ENCODE peak calls at places on chromosomes 16 and 17, in four cellular contexts. One of them, this sample, is unnamed.

GRCh38 chr17:31593806-31594205 is 202.3 kb downstream of the RAB11FIP4 start:
- DNase-seq in uterus: no peak
- DNase-seq in mammary epithelial cell: peak
- DNase-seq in dorsolateral prefrontal cortex: no peak
- DNase-seq in this sample: no peak

GRCh38 chr16:84228321-84228838 is 11.4 kb downstream of the KCNG4 start:
- DNase-seq in uterus: peak
- DNase-seq in mammary epithelial cell: peak
- DNase-seq in dorsolateral prefrontal cortex: no peak
- DNase-seq in this sample: no peak

GRCh38 chr17:50365649-50366393 is 7.2 kb downstream of the MRPL27 start:
- DNase-seq in uterus: no peak
- DNase-seq in mammary epithelial cell: no peak
- DNase-seq in dorsolateral prefrontal cortex: no peak
- DNase-seq in this sample: no peak

GRCh38 chr17:4956493-4957061 is 5.7 kb downstream of the ENO3 start:
- DNase-seq in uterus: no peak
- DNase-seq in mammary epithelial cell: no peak
- DNase-seq in dorsolateral prefrontal cortex: no peak
- DNase-seq in this sample: no peak

GRCh38 chr16:22684282-22685161 is 129.4 kb upstream of the HS3ST2 start:
- DNase-seq in uterus: no peak
- DNase-seq in mammary epithelial cell: no peak
- DNase-seq in dorsolateral prefrontal cortex: no peak
- DNase-seq in this sample: no peak

GRCh38 chr17:39927928-39928867 is 666 bp downstream of the LRRC3C start:
- DNase-seq in uterus: peak
- DNase-seq in mammary epithelial cell: no peak
- DNase-seq in dorsolateral prefrontal cortex: peak
- DNase-seq in this sample: peak

GRCh38 chr16:7526736-7527135 is 194.1 kb downstream of the RBFOX1 start:
- DNase-seq in uterus: no peak
- DNase-seq in mammary epithelial cell: no peak
- DNase-seq in dorsolateral prefrontal cortex: no peak
- DNase-seq in this sample: no peak

GRCh38 chr17:74981318-74981978 is 6.0 kb upstream of the CDR2L start:
- DNase-seq in uterus: no peak
- DNase-seq in mammary epithelial cell: no peak
- DNase-seq in dorsolateral prefrontal cortex: no peak
- DNase-seq in this sample: no peak

GRCh38 chr17:9241371-9241712 is 220.0 kb downstream of the NTN1 start:
- DNase-seq in uterus: peak
- DNase-seq in mammary epithelial cell: no peak
- DNase-seq in dorsolateral prefrontal cortex: peak
- DNase-seq in this sample: no peak

GRCh38 chr17:1583569-1583968 is 21.0 kb upstream of the PITPNA start:
- DNase-seq in uterus: no peak
- DNase-seq in mammary epithelial cell: no peak
- DNase-seq in dorsolateral prefrontal cortex: no peak
- DNase-seq in this sample: no peak

GRCh38 chr17:48352630-48353029 is 77.4 kb downstream of the SKAP1 start:
- DNase-seq in uterus: no peak
- DNase-seq in mammary epithelial cell: peak
- DNase-seq in dorsolateral prefrontal cortex: no peak
- DNase-seq in this sample: no peak

GRCh38 chr16:87854907-87855683 is 14.2 kb downstream of the SLC7A5 start:
- DNase-seq in uterus: no peak
- DNase-seq in mammary epithelial cell: no peak
- DNase-seq in dorsolateral prefrontal cortex: no peak
- DNase-seq in this sample: no peak

GRCh38 chr17:48497103-48497502 is 33.7 kb downstream of the HOXB1 start:
- DNase-seq in uterus: no peak
- DNase-seq in mammary epithelial cell: peak
- DNase-seq in dorsolateral prefrontal cortex: no peak
- DNase-seq in this sample: peak

GRCh38 chr17:60095381-60095780 is 16.7 kb upstream of the HEATR6 start:
- DNase-seq in uterus: no peak
- DNase-seq in mammary epithelial cell: no peak
- DNase-seq in dorsolateral prefrontal cortex: no peak
- DNase-seq in this sample: no peak

GRCh38 chr16:81399909-81400308 is 44.7 kb upstream of the CMIP start:
- DNase-seq in uterus: no peak
- DNase-seq in mammary epithelial cell: no peak
- DNase-seq in dorsolateral prefrontal cortex: no peak
- DNase-seq in this sample: no peak

GRCh38 chr17:13031718-13032350 is 14.0 kb upstream of the ELAC2 start:
- DNase-seq in uterus: peak
- DNase-seq in mammary epithelial cell: peak
- DNase-seq in dorsolateral prefrontal cortex: peak
- DNase-seq in this sample: peak

GRCh38 chr16:50152386-50152806 is 710 bp upstream of the TENT4B start:
- DNase-seq in uterus: peak
- DNase-seq in mammary epithelial cell: peak
- DNase-seq in dorsolateral prefrontal cortex: peak
- DNase-seq in this sample: peak

GRCh38 chr16:50396770-50397525 is 28.2 kb upstream of the BRD7 start:
- DNase-seq in uterus: no peak
- DNase-seq in mammary epithelial cell: peak
- DNase-seq in dorsolateral prefrontal cortex: no peak
- DNase-seq in this sample: no peak

GRCh38 chr17:81428121-81428515 is 32.9 kb downstream of the BAHCC1 start:
- DNase-seq in uterus: no peak
- DNase-seq in mammary epithelial cell: no peak
- DNase-seq in dorsolateral prefrontal cortex: peak
- DNase-seq in this sample: no peak

GRCh38 chr17:81440511-81441244 is 45.4 kb downstream of the BAHCC1 start:
- DNase-seq in uterus: no peak
- DNase-seq in mammary epithelial cell: no peak
- DNase-seq in dorsolateral prefrontal cortex: no peak
- DNase-seq in this sample: no peak

GRCh38 chr16:2587891-2588565 is 50.2 kb downstream of the PDPK1 start:
- DNase-seq in uterus: no peak
- DNase-seq in mammary epithelial cell: no peak
- DNase-seq in dorsolateral prefrontal cortex: no peak
- DNase-seq in this sample: no peak

GRCh38 chr17:79338589-79338988 is 264.0 kb downstream of the ENGASE start:
- DNase-seq in uterus: no peak
- DNase-seq in mammary epithelial cell: peak
- DNase-seq in dorsolateral prefrontal cortex: no peak
- DNase-seq in this sample: peak

GRCh38 chr17:48632579-48633265 is 6.6 kb upstream of the HOXB9 start:
- DNase-seq in uterus: no peak
- DNase-seq in mammary epithelial cell: no peak
- DNase-seq in dorsolateral prefrontal cortex: no peak
- DNase-seq in this sample: no peak

GRCh38 chr16:89187337-89188063 is 12.8 kb downstream of the SLC22A31 start:
- DNase-seq in uterus: no peak
- DNase-seq in mammary epithelial cell: no peak
- DNase-seq in dorsolateral prefrontal cortex: no peak
- DNase-seq in this sample: peak

GRCh38 chr17:49333806-49334205 is 28.2 kb downstream of the ZNF652 start:
- DNase-seq in uterus: no peak
- DNase-seq in mammary epithelial cell: no peak
- DNase-seq in dorsolateral prefrontal cortex: no peak
- DNase-seq in this sample: no peak

GRCh38 chr17:10384175-10384574 is 11.4 kb upstream of the MYH13 start:
- DNase-seq in uterus: no peak
- DNase-seq in mammary epithelial cell: no peak
- DNase-seq in dorsolateral prefrontal cortex: no peak
- DNase-seq in this sample: peak

GRCh38 chr17:73231363-73231762 is 30.3 kb downstream of the CPSF4L start:
- DNase-seq in uterus: no peak
- DNase-seq in mammary epithelial cell: peak
- DNase-seq in dorsolateral prefrontal cortex: no peak
- DNase-seq in this sample: peak

GRCh38 chr16:28136751-28137434 is 73.4 kb upstream of the GSG1L start:
- DNase-seq in uterus: no peak
- DNase-seq in mammary epithelial cell: no peak
- DNase-seq in dorsolateral prefrontal cortex: peak
- DNase-seq in this sample: no peak

GRCh38 chr17:8753976-8754440 is 4.3 kb downstream of the SPDYE4 start:
- DNase-seq in uterus: no peak
- DNase-seq in mammary epithelial cell: peak
- DNase-seq in dorsolateral prefrontal cortex: no peak
- DNase-seq in this sample: peak

GRCh38 chr17:52159810-52160578 is 1.5 kb upstream of the CA10 start:
- DNase-seq in uterus: no peak
- DNase-seq in mammary epithelial cell: no peak
- DNase-seq in dorsolateral prefrontal cortex: no peak
- DNase-seq in this sample: no peak

GRCh38 chr16:81889896-81890634 is 111.0 kb downstream of the PLCG2 start:
- DNase-seq in uterus: peak
- DNase-seq in mammary epithelial cell: peak
- DNase-seq in dorsolateral prefrontal cortex: peak
- DNase-seq in this sample: peak

GRCh38 chr17:56185905-56186783 is 32.9 kb downstream of the ANKFN1 start:
- DNase-seq in uterus: no peak
- DNase-seq in mammary epithelial cell: no peak
- DNase-seq in dorsolateral prefrontal cortex: no peak
- DNase-seq in this sample: no peak

DNA sequence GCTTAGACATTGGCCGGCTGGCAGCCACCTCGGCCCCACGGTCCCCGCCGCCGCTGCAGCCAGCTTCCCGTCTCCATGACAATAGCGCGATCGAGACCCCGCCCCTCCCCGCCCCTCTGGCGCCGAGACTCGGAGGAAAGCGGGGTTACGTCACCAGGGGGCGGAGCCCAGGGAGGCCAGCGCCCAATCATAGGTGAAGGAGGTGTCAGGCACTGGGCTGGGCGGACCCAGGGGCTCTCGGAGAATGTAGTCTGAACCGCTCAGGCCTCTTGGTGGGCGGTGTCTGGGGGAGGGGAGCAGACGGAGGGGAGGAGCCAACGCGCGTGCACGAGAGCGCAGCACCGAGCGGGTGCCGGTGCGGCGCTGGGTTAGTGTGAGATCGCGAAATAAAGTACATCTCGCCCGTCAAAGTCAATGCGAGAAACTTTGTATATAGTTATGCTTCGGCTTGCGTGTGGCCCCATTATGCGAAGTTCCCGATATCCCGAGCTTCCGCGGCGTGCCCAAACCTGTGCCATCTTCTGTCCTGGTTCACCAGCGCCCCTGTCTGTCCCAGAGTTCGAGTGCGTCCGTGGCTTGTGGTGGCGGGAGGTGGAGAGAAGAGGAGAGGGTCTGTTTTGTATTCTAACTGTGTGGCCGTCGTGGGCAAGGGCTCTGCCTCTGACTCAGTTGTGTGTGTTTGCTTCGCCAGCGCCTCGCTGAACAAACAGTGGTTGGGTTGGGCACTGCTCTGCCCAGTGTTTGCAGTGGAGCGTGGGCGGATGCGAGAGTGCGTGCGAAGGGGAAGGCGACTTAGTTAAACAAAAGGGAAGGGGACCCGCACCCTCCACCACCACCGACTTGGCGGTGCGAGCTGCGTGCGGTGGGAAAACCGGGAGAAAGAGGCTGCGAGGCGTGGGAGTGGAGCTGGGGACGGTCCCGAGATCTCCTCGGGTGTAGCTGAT is 1.3 kb upstream of the IRX5 start:
- DNase-seq in uterus: peak
- DNase-seq in mammary epithelial cell: peak
- DNase-seq in dorsolateral prefrontal cortex: peak
- DNase-seq in this sample: peak
- TF ChIP-seq CTCF in uterus: no peak
- TF ChIP-seq CTCF in mammary epithelial cell: peak
- TF ChIP-seq CTCF in dorsolateral prefrontal cortex: peak
- TF ChIP-seq CTCF in this sample: no peak

GRCh38 chr16:1487395-1488053 is 1.2 kb downstream of the PTX4 start:
- DNase-seq in uterus: no peak
- DNase-seq in mammary epithelial cell: no peak
- DNase-seq in dorsolateral prefrontal cortex: no peak
- DNase-seq in this sample: no peak

GRCh38 chr16:1486551-1487390 is 2.0 kb downstream of the PTX4 start:
- DNase-seq in uterus: no peak
- DNase-seq in mammary epithelial cell: no peak
- DNase-seq in dorsolateral prefrontal cortex: no peak
- DNase-seq in this sample: no peak

GRCh38 chr16:1488054-1488601 is 616 bp downstream of the PTX4 start:
- DNase-seq in uterus: no peak
- DNase-seq in mammary epithelial cell: no peak
- DNase-seq in dorsolateral prefrontal cortex: no peak
- DNase-seq in this sample: no peak

GRCh38 chr16:1488619-1489018 is at the start of gene PTX4:
- DNase-seq in uterus: no peak
- DNase-seq in mammary epithelial cell: no peak
- DNase-seq in dorsolateral prefrontal cortex: no peak
- DNase-seq in this sample: no peak

GRCh38 chr16:1485847-1486496 is 2.8 kb downstream of the PTX4 start:
- DNase-seq in uterus: no peak
- DNase-seq in mammary epithelial cell: no peak
- DNase-seq in dorsolateral prefrontal cortex: no peak
- DNase-seq in this sample: no peak
- H3K4me3 ChIP-seq in uterus: no peak
- H3K4me3 ChIP-seq in mammary epithelial cell: no peak
- H3K4me3 ChIP-seq in dorsolateral prefrontal cortex: no peak
- H3K4me3 ChIP-seq in this sample: no peak

GRCh38 chr17:61405686-61406542 is 6.3 kb downstream of the TBX2 start:
- DNase-seq in uterus: no peak
- DNase-seq in mammary epithelial cell: no peak
- DNase-seq in dorsolateral prefrontal cortex: no peak
- DNase-seq in this sample: peak
- H3K27ac ChIP-seq in uterus: peak
- H3K27ac ChIP-seq in mammary epithelial cell: no peak
- H3K27ac ChIP-seq in dorsolateral prefrontal cortex: peak
- H3K27ac ChIP-seq in this sample: peak

GRCh38 chr17:3828852-3829232 is 17.2 kb downstream of the NCBP3 start:
- DNase-seq in uterus: no peak
- DNase-seq in mammary epithelial cell: no peak
- DNase-seq in dorsolateral prefrontal cortex: no peak
- DNase-seq in this sample: no peak

GRCh38 chr17:3827124-3827773 is 18.8 kb downstream of the NCBP3 start:
- DNase-seq in uterus: peak
- DNase-seq in mammary epithelial cell: peak
- DNase-seq in dorsolateral prefrontal cortex: peak
- DNase-seq in this sample: peak

GRCh38 chr17:3821101-3821500 is 20.1 kb upstream of the ITGAE start:
- DNase-seq in uterus: no peak
- DNase-seq in mammary epithelial cell: no peak
- DNase-seq in dorsolateral prefrontal cortex: no peak
- DNase-seq in this sample: no peak

GRCh38 chr17:3828151-3828851 is 17.7 kb downstream of the NCBP3 start:
- DNase-seq in uterus: no peak
- DNase-seq in mammary epithelial cell: no peak
- DNase-seq in dorsolateral prefrontal cortex: no peak
- DNase-seq in this sample: no peak

GRCh38 chr17:3826191-3826590 is 19.9 kb downstream of the NCBP3 start:
- DNase-seq in uterus: no peak
- DNase-seq in mammary epithelial cell: no peak
- DNase-seq in dorsolateral prefrontal cortex: no peak
- DNase-seq in this sample: no peak
- TF ChIP-seq CTCF in uterus: no peak
- TF ChIP-seq CTCF in mammary epithelial cell: no peak
- TF ChIP-seq CTCF in dorsolateral prefrontal cortex: no peak
- TF ChIP-seq CTCF in this sample: no peak

This sample was measured in cardiac muscle cell.